ENCODE peak calls at places on chromosomes 7 and 10, in ten cellular contexts. K, D, L, M, P, I, U, B, J and S are unnamed samples. For H3K4me1, the result is how much of the 10 kb centered on the place peaks cover.

GRCh38 chr10:15189133-15189881 is 20.8 kb upstream of the NMT2 start:
- DNase-seq in J (no peak), I (no peak), M (no peak), P (no peak), L (no peak), U (peak), D (no peak), K (no peak), B (no peak), S (no peak)

GRCh38 chr10:18334116-18334867 is 194.1 kb downstream of the CACNB2 start:
- DNase-seq in D (no peak), J (no peak), M (peak), L (no peak), U (no peak), P (no peak), I (peak), K (no peak), B (no peak), S (no peak)

GRCh38 chr7:158573310-158573709 is 14.3 kb downstream of the PTPRN2 start:
- DNase-seq in B (no peak), L (no peak), D (no peak), K (no peak), P (no peak), J (no peak), U (no peak), I (peak), M (no peak), S (no peak)

GRCh38 chr10:47076949-47077348 is 165.7 kb downstream of the PTPN20 start:
- DNase-seq in J (no peak), B (no peak), I (peak), L (no peak), K (no peak), P (no peak), D (no peak), M (no peak), U (no peak), S (no peak)

GRCh38 chr7:116591202-116592040 is 66.6 kb downstream of the CAV1 start:
- DNase-seq in D (no peak), L (no peak), P (no peak), K (no peak), B (no peak), M (no peak), U (no peak), J (peak), I (no peak), S (no peak)

GRCh38 chr7:157658851-157659412 is 322.1 kb downstream of the DNAJB6 start:
- DNase-seq in K (no peak), P (peak), J (no peak), U (peak), I (peak), M (no peak), L (no peak), D (no peak), B (no peak), S (no peak)

GRCh38 chr7:30200591-30200990 is 65.8 kb downstream of the MTURN start:
- DNase-seq in B (no peak), J (no peak), L (no peak), M (no peak), P (no peak), U (no peak), K (no peak), I (no peak), D (no peak), S (no peak)

GRCh38 chr7:40162516-40162915 is 27.7 kb downstream of the SUGCT start:
- DNase-seq in K (no peak), L (no peak), U (no peak), M (no peak), I (no peak), B (no peak), J (no peak), D (no peak), P (no peak), S (no peak)

GRCh38 chr10:122749886-122750285 is 50.2 kb upstream of the C10orf120 start:
- DNase-seq in I (no peak), M (no peak), D (no peak), B (no peak), K (no peak), L (no peak), U (no peak), J (no peak), P (no peak), S (no peak)

GRCh38 chr10:93600861-93601773 is at the start of gene RBP4:
- DNase-seq in K (no peak), I (peak), J (no peak), B (no peak), L (peak), U (no peak), M (peak), P (peak), D (no peak), S (no peak)

GRCh38 chr7:93817004-93817403 is 73.5 kb downstream of the TFPI2 start:
- DNase-seq in D (no peak), J (no peak), B (no peak), K (no peak), I (no peak), M (peak), P (no peak), L (no peak), U (no peak), S (no peak)

GRCh38 chr10:17375936-17376584 is 78.3 kb downstream of the ST8SIA6 start:
- DNase-seq in U (no peak), P (no peak), I (no peak), D (no peak), M (peak), J (peak), K (no peak), L (no peak), B (no peak), S (no peak)

GRCh38 chr7:48875300-48875916 is 48.9 kb upstream of the CDC14C start:
- DNase-seq in L (peak), B (peak), U (no peak), P (peak), K (no peak), J (no peak), I (no peak), M (peak), D (no peak), S (no peak)

DNA sequence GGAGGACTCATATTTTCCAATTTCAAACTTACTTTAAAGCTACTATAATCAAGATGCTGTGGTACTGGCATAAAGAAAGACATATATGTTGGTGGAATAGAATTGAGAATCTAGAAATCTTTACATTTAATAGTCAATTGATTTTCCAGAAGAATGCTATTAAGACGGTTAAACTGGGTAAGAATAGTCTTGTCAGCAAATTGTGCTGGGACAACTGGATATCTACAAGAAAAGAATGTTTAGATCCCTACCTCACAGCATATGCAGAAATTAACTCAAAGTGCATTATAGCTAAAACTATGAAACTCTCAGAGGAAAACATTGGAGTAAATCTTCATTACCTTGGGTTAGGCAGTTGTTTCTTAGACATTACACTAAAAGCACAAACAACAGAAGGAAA is 203.3 kb downstream of the SDK1 start:
- DNase-seq in K (no peak), D (no peak), U (no peak), I (no peak), B (no peak), P (no peak), M (no peak), J (no peak), L (no peak), S (no peak)
- H3K4me1 ChIP-seq in K (under half), D (under half), U (under half), I (under half), B (under half), P (under half), M (under half), J (under half), L (under half), S (under half)

DNA sequence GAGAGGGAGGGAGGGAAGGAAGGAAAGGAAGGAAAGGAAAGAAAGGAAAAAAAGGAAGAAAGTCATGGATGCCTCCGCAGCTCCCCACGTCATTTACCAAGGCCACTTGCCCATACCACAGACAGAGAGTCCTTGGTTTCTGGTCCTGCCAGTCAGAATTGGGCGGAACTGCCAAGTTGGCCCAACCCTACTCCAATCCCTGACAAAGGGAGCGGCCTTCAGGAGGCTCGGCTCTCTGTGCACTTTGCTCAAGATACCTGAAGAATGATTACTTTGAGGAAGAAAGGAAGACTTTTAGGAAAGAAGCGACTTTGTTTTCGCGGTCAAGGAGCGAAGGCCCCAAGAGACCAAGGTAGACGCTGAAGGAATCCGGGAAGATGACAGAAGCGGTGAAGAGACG is 49.1 kb upstream of the FXYD4 start:
- DNase-seq in D (no peak), L (peak), M (no peak), I (peak), U (no peak), J (no peak), P (no peak), K (no peak), B (peak), S (no peak)
- H3K4me3 ChIP-seq in D (peak), L (peak), M (peak), I (peak), U (no peak), J (no peak), P (no peak), K (peak), B (peak), S (peak)

GRCh38 chr10:77139746-77140145 is 497.9 kb downstream of the KCNMA1 start:
- DNase-seq in M (no peak), L (no peak), B (no peak), K (no peak), D (no peak), P (no peak), U (no peak), I (no peak), J (no peak), S (no peak)

GRCh38 chr10:77135555-77135954 is 502.1 kb downstream of the KCNMA1 start:
- DNase-seq in I (no peak), P (no peak), J (no peak), M (no peak), K (no peak), D (no peak), L (no peak), B (no peak), U (no peak), S (no peak)

GRCh38 chr10:77139145-77139692 is 498.4 kb downstream of the KCNMA1 start:
- DNase-seq in U (no peak), B (no peak), K (no peak), L (no peak), P (no peak), D (no peak), M (no peak), I (no peak), J (no peak), S (no peak)

DNA sequence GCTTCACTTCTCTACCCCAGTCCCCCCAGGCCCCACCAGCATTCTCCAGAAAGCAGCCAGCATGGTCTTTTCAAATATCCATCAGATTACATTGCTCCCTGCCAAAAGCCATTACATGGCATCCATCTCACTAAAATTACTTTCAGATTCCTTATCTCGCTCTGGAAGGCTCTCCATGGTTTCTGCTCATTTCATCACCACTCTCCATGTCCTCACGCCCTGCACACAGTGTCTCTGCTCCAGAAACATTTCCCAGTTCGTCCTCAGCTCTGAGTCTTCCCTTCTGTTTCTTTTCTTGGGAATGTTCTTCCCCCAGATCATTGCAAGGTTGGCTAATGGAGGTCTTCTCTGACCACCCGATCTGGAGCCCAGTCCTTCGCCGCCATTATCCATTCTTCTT is 499.1 kb downstream of the KCNMA1 start:
- DNase-seq in D (no peak), B (no peak), P (no peak), U (no peak), K (no peak), L (no peak), I (no peak), M (no peak), J (no peak), S (no peak)
- H3K4me1 ChIP-seq in D (under half), B (under half), P (under half), U (under half), K (under half), L (under half), I (under half), M (under half), J (under half), S (half or more)

DNA sequence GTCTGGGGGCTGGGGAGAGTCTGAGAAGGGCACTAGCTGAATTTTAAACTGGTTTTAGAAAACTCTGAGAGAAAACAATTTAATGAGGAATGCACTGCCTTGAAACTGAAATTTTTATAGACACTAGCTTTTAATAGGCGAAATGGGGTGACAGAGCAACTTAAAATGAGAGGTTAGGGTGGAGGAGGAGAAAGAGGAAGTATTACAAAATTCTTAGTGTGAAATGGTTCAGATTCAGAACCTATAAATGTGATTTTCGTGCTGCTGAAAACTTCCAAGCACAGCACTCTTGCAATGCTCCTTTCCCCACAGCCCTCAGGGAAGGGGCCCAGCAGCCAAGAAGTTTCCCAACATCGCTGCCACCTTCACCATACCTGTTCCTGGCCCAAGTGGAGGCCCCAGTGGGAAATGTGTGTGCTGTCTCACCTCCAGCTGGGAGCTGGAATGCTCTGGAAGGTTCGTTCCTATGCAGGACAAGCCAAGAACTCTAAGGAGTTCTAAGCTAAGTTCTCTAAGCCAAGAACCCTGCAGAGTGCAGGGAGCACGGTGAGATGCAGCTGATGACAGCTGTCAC is 60.0 kb downstream of the ATXN7L1 start:
- DNase-seq in L (no peak), I (no peak), K (no peak), D (no peak), M (no peak), U (no peak), P (no peak), J (no peak), B (no peak), S (no peak)
- H3K4me3 ChIP-seq in L (no peak), I (no peak), K (no peak), D (no peak), M (no peak), U (no peak), P (no peak), J (no peak), B (no peak), S (no peak)

GRCh38 chr7:57245206-57245605 is 113.0 kb upstream of the ZNF479 start:
- DNase-seq in J (no peak), M (no peak), P (no peak), L (no peak), D (no peak), U (peak), I (no peak), B (no peak), K (no peak), S (no peak)

GRCh38 chr7:57250801-57251200 is 118.6 kb upstream of the ZNF479 start:
- DNase-seq in D (no peak), I (no peak), U (no peak), M (no peak), B (no peak), P (no peak), L (no peak), J (no peak), K (no peak), S (no peak)
- H3K4me1 ChIP-seq in D (under half), I (under half), U (under half), M (under half), B (under half), P (under half), L (under half), J (under half), K (under half), S (under half)